ENCODE peak calls at places on chromosomes 13 and 19, in five cellular contexts. T is substantia nigra, F is caudate nucleus, I is brain microvascular endothelial cell, G is breast epithelium. H is an unnamed sample.
A peak's percentile ranks its signal among the peaks of the same experiment; 100 is the strongest.

GRCh38 chr19:18057557-18057956 is 29.2 kb downstream of the IL12RB1 start:
- DNase-seq in I (no peak), F (peak; percentile 14), T (peak; percentile 75), G (no peak), H (no peak)

GRCh38 chr13:41917641-41918040 is 43.3 kb downstream of the VWA8 start:
- DNase-seq in G (no peak), I (peak; percentile 53), T (no peak), F (no peak), H (no peak)

GRCh38 chr19:19115954-19116353 is 22.3 kb downstream of the TMEM161A start:
- DNase-seq in F (no peak), T (peak; percentile 29), I (no peak), G (no peak), H (no peak)

GRCh38 chr19:11494634-11495285 is 10.9 kb downstream of the ZNF653 start:
- DNase-seq in T (no peak), G (no peak), F (no peak), I (no peak), H (no peak)

GRCh38 chr13:48110930-48111721 is 16.2 kb upstream of the MED4 start:
- DNase-seq in F (no peak), G (no peak), T (peak; percentile 4), I (no peak), H (no peak)

GRCh38 chr19:49141352-49141751 is 13.8 kb downstream of the HRC start:
- DNase-seq in F (no peak), T (no peak), I (no peak), G (no peak), H (no peak)

GRCh38 chr19:4284176-4284958 is 5.3 kb downstream of the SHD start:
- DNase-seq in T (no peak), F (no peak), I (peak; percentile 9), G (no peak), H (no peak)

GRCh38 chr19:54356444-54357056 is 8.2 kb downstream of the LAIR1 start:
- DNase-seq in G (no peak), I (no peak), T (no peak), F (no peak), H (no peak)

GRCh38 chr13:108629988-108630387 is 577 bp downstream of the MYO16 start:
- DNase-seq in G (no peak), T (no peak), F (no peak), I (no peak), H (no peak)

GRCh38 chr13:35720290-35720689 is 243.8 kb upstream of the MAB21L1 start:
- DNase-seq in G (no peak), T (no peak), I (no peak), F (no peak), H (no peak)

GRCh38 chr13:32881074-32881791 is 135.0 kb upstream of the KL start:
- DNase-seq in F (peak; percentile 67), I (peak; percentile 35), G (no peak), T (no peak), H (no peak)

GRCh38 chr19:2154587-2155075 is 3.3 kb upstream of the AP3D1 start:
- DNase-seq in T (no peak), F (no peak), I (no peak), G (no peak), H (peak; percentile 76)

GRCh38 chr13:113874579-113875428 is 10.9 kb upstream of the GAS6 start:
- DNase-seq in I (no peak), F (no peak), G (no peak), T (no peak), H (no peak)

GRCh38 chr13:113877149-113877990 is 13.5 kb upstream of the GAS6 start:
- DNase-seq in T (no peak), I (no peak), F (no peak), G (no peak), H (no peak)

GRCh38 chr13:113875429-113875815 is 11.5 kb upstream of the GAS6 start:
- DNase-seq in I (no peak), T (no peak), F (no peak), G (no peak), H (no peak)

GRCh38 chr13:113875829-113876228 is 12.0 kb upstream of the GAS6 start:
- DNase-seq in I (no peak), G (no peak), T (no peak), F (no peak), H (no peak)

DNA sequence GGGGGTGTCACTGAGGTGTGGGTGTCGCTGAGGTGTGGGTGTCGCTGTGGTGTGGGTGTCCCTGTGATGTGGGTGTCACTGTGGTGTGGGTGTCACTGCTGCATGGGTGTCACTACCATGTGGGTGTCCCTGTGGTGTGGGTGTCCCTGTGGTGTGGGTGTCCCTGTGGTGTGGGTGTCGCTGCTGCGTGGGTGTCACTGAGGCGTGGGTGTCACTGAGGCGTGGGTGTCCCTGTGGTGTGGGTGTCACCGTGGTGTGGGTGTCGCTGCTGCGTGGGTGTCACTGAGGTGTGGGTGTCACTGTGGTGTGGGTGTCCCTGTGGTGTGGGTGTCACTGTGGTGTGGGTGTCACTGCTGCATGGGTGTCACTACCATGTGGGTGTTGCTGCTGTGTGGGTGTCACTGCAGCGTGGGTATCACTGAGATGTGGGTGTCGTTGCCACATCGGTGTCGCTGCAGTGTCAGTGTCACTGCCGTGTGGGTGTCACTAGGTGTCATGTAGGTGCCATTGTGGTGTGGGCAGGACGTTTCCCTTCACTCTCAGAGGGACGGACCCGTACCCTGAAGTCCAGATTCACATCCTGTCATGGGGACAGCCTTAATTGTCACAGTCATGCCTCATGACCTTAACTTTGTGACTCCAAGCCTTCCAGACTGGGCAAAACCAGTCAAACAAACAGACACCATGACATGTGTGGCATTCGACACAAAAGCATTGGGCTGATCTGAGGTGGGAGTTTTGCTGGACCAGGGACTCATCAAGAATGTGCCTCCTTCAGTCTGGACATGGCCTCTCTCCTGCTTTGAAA is 12.7 kb upstream of the GAS6 start:
- DNase-seq in F (no peak), T (no peak), I (no peak), G (no peak), H (no peak)
- H3K27ac ChIP-seq in F (no peak overlapping the region), T (no peak overlapping the region), I (no peak overlapping the region), G (no peak overlapping the region), H (no peak overlapping the region)

GRCh38 chr13:99661791-99662190 is 160.5 kb downstream of the TM9SF2 start:
- DNase-seq in T (no peak), I (no peak), F (no peak), G (no peak), H (no peak)
- H3K27ac ChIP-seq in T (no peak overlapping the region), I (no peak overlapping the region), F (no peak overlapping the region), G (no peak overlapping the region), H (no peak overlapping the region)

DNA sequence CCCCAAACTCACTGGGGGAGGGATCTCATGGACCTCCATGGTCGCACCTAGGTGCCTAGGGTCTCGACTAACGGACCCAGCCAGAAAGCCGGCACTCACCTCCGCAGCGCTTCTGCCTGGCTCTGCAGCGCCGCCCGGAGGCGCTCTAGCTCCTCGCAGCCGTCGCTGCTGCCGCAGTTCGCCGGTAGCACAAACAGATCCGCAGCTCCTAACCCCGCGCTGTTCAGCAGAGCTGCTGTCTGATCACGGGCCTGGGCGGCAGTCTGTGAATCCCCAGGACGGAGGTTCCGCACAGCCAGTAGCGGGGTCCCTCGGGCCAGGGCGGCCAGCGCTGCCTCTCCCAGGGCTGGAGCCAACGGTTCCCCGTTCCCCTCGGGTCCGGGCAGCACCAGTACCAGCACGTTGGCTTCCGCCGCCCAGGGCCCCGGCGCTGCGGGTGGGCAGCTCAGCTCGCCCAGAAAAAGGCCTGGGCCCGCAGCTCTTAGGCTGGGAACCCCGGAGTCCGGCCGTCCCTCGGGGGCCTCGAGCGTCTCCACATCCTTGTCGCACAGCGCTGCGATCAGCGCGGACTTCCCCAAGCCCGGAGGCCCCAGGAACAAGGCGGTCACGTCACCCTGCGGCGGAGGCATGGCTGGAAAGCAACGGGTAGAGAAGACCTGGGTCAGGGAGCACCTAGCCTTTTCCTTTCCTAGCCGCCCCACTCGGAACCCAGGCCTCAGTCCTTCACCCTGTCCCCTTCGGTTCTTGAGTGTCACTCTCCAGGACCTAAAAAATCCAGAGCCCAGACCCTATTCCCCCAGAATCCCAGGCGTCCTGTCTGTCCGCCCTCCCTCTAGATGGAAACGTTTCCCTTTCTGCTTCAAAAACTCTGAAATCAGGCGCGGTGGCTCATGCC is 977 bp downstream of the IRGQ start:
- DNase-seq in I (peak; percentile 45), F (peak; percentile 45), G (no peak), T (peak; percentile 25), H (no peak)
- H3K27ac ChIP-seq in I (peak overlapping the region; percentile 100), F (peak overlapping the region; percentile 100), G (peak overlapping the region; percentile 98), T (peak overlapping the region; percentile 84), H (peak overlapping the region; percentile 82)

GRCh38 chr13:101453784-101454201 is 1.3 kb downstream of the ITGBL1 start:
- DNase-seq in T (no peak), I (no peak), F (no peak), G (no peak), H (no peak)
- H3K27ac ChIP-seq in T (no peak overlapping the region), I (peak overlapping the region; percentile 74), F (no peak overlapping the region), G (peak overlapping the region; percentile 77), H (peak overlapping the region; percentile 90)

GRCh38 chr13:95496485-95496884 is 56.0 kb upstream of the CLDN10 start:
- DNase-seq in G (no peak), T (no peak), F (no peak), I (no peak), H (no peak)

GRCh38 chr13:95502216-95502615 is 50.3 kb upstream of the CLDN10 start:
- DNase-seq in F (no peak), G (no peak), T (no peak), I (no peak), H (no peak)

GRCh38 chr13:95500136-95500718 is 52.3 kb upstream of the CLDN10 start:
- DNase-seq in T (no peak), F (no peak), G (no peak), I (no peak), H (no peak)

GRCh38 chr13:95497307-95497943 is 55.1 kb upstream of the CLDN10 start:
- DNase-seq in T (peak; percentile 65), G (no peak), F (peak; percentile 50), I (no peak), H (no peak)

GRCh38 chr13:95498886-95499285 is 53.6 kb upstream of the CLDN10 start:
- DNase-seq in I (no peak), T (no peak), G (no peak), F (no peak), H (no peak)
- H3K27ac ChIP-seq in I (no peak overlapping the region), T (no peak overlapping the region), G (no peak overlapping the region), F (no peak overlapping the region), H (no peak overlapping the region)

DNA sequence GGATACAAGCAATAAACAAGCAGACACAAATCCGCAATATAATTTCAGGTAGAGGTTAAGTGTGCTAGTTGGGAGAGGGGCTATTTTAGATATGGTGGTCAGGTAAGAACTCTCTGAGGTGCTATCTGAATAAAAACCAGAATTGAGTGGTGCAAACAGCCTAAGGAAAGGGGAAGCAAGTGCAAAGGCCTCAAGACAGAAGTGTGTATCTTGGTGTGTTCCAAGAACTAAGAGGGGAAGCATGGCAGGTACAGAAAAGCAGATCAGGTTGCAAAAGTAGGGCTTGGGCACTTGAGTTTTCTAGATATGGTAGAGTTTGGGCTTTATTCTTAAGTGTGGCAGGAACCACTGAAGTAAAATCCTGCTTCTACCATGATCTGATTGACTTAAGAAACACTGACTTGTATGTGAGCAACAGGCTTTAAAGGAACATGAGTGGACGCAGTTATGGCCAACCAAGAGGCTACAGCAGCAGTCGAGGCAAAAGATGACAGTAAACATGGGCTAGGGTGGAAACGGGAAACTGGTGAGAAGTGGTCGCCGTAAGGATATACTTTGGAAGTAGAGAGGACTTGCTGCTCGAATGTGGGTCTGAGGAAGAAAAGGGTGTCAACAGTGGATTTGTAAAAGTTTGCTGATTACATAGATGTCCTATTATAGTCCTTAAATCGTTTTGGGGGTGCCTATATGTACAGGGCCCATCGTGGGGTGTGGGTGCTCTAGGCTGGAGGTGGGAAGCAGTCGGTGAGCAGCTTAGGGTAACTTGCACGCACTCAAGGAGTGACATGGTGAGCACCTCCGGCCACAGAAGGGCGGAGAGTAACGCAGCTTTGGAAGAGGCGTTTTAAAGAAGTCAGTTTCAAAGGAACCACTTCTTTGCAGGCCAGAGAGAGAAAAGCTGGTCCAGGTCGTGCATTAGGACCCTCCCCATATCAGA is 678 bp downstream of the TGDS start:
- DNase-seq in G (no peak), F (no peak), I (no peak), T (no peak), H (no peak)
- H3K27ac ChIP-seq in G (peak overlapping the region; percentile 76), F (peak overlapping the region; percentile 74), I (peak overlapping the region; percentile 66), T (peak overlapping the region; percentile 63), H (peak overlapping the region; percentile 65)

H was measured in ascending aorta.